ENCODE peak calls at places on chromosomes 12 and 14, in four cellular contexts. One of them, this sample, is unnamed.

GRCh38 chr12:118855858-118856257 is 125.5 kb upstream of the SRRM4 start:
- DNase-seq in HepG2: no peak
- DNase-seq in SK-N-SH: no peak
- DNase-seq in GM12878: no peak
- DNase-seq in this sample: no peak

GRCh38 chr12:24856541-24856940 is 92.4 kb downstream of the BCAT1 start:
- DNase-seq in HepG2: no peak
- DNase-seq in SK-N-SH: no peak
- DNase-seq in GM12878: no peak
- DNase-seq in this sample: no peak

GRCh38 chr12:45122776-45123380 is 72.0 kb upstream of the DBX2 start:
- DNase-seq in HepG2: peak; percentile 17
- DNase-seq in SK-N-SH: peak; percentile 41
- DNase-seq in GM12878: no peak
- DNase-seq in this sample: no peak

GRCh38 chr12:227286-227915 is 13.4 kb upstream of the SLC6A12 start:
- DNase-seq in HepG2: no peak
- DNase-seq in SK-N-SH: no peak
- DNase-seq in GM12878: no peak
- DNase-seq in this sample: peak; percentile 23

GRCh38 chr14:105841022-105842009 is 314.9 kb downstream of the TMEM121 start:
- DNase-seq in HepG2: no peak
- DNase-seq in SK-N-SH: no peak
- DNase-seq in GM12878: no peak
- DNase-seq in this sample: no peak

GRCh38 chr14:79186523-79186922 is 1016.4 kb downstream of the NRXN3 start:
- DNase-seq in HepG2: no peak
- DNase-seq in SK-N-SH: no peak
- DNase-seq in GM12878: no peak
- DNase-seq in this sample: no peak

GRCh38 chr14:55133416-55133815 is 4.4 kb downstream of the LGALS3 start:
- DNase-seq in HepG2: no peak
- DNase-seq in SK-N-SH: peak; percentile 63
- DNase-seq in GM12878: no peak
- DNase-seq in this sample: no peak

GRCh38 chr14:59803052-59803451 is 67.5 kb downstream of the RTN1 start:
- DNase-seq in HepG2: no peak
- DNase-seq in SK-N-SH: no peak
- DNase-seq in GM12878: no peak
- DNase-seq in this sample: no peak

GRCh38 chr14:24430682-24431568 is 1.2 kb downstream of the KHNYN start:
- DNase-seq in HepG2: no peak
- DNase-seq in SK-N-SH: no peak
- DNase-seq in GM12878: no peak
- DNase-seq in this sample: no peak

GRCh38 chr14:53375573-53375972 is 222.4 kb upstream of the DDHD1 start:
- DNase-seq in HepG2: no peak
- DNase-seq in SK-N-SH: no peak
- DNase-seq in GM12878: no peak
- DNase-seq in this sample: no peak

GRCh38 chr12:120944645-120945217 is 33.6 kb upstream of the HNF1A start:
- DNase-seq in HepG2: no peak
- DNase-seq in SK-N-SH: peak; percentile 71
- DNase-seq in GM12878: no peak
- DNase-seq in this sample: peak; percentile 36

GRCh38 chr12:67424784-67425183 is 155.6 kb downstream of the CAND1 start:
- DNase-seq in HepG2: no peak
- DNase-seq in SK-N-SH: peak; percentile 17
- DNase-seq in GM12878: no peak
- DNase-seq in this sample: no peak

GRCh38 chr14:96538097-96538496 is 35.9 kb downstream of the PAPOLA start:
- DNase-seq in HepG2: no peak
- DNase-seq in SK-N-SH: no peak
- DNase-seq in GM12878: no peak
- DNase-seq in this sample: no peak

GRCh38 chr14:23168246-23168645 is 15.2 kb downstream of the SLC7A8 start:
- DNase-seq in HepG2: no peak
- DNase-seq in SK-N-SH: no peak
- DNase-seq in GM12878: no peak
- DNase-seq in this sample: no peak

GRCh38 chr14:96698846-96699543 is 98.2 kb upstream of the VRK1 start:
- DNase-seq in HepG2: no peak
- DNase-seq in SK-N-SH: no peak
- DNase-seq in GM12878: peak; percentile 86
- DNase-seq in this sample: no peak

GRCh38 chr12:92208613-92209121 is 63.0 kb upstream of the BTG1 start:
- DNase-seq in HepG2: no peak
- DNase-seq in SK-N-SH: no peak
- DNase-seq in GM12878: peak; percentile 71
- DNase-seq in this sample: no peak

GRCh38 chr14:61736751-61737150 is 25.5 kb upstream of the SNAPC1 start:
- DNase-seq in HepG2: no peak
- DNase-seq in SK-N-SH: no peak
- DNase-seq in GM12878: no peak
- DNase-seq in this sample: no peak

GRCh38 chr14:36935976-36936678 is 236.3 kb downstream of the SLC25A21 start:
- DNase-seq in HepG2: no peak
- DNase-seq in SK-N-SH: no peak
- DNase-seq in GM12878: no peak
- DNase-seq in this sample: no peak

GRCh38 chr12:131194166-131194565 is 240.5 kb downstream of the ADGRD1 start:
- DNase-seq in HepG2: no peak
- DNase-seq in SK-N-SH: peak; percentile 47
- DNase-seq in GM12878: no peak
- DNase-seq in this sample: no peak

GRCh38 chr12:124548854-124549378 is 18.5 kb downstream of the NCOR2 start:
- DNase-seq in HepG2: no peak
- DNase-seq in SK-N-SH: peak; percentile 72
- DNase-seq in GM12878: no peak
- DNase-seq in this sample: no peak

GRCh38 chr14:41505491-41505890 is 101.2 kb upstream of the LRFN5 start:
- DNase-seq in HepG2: no peak
- DNase-seq in SK-N-SH: no peak
- DNase-seq in GM12878: no peak
- DNase-seq in this sample: peak; percentile 29

GRCh38 chr14:91363776-91364523 is 53.7 kb downstream of the CCDC88C start:
- DNase-seq in HepG2: no peak
- DNase-seq in SK-N-SH: no peak
- DNase-seq in GM12878: peak; percentile 89
- DNase-seq in this sample: no peak

GRCh38 chr12:41008472-41008871 is 179.6 kb upstream of the PDZRN4 start:
- DNase-seq in HepG2: no peak
- DNase-seq in SK-N-SH: no peak
- DNase-seq in GM12878: no peak
- DNase-seq in this sample: no peak
- TF ChIP-seq TCF12 in HepG2: no peak
- TF ChIP-seq TCF12 in SK-N-SH: no peak
- TF ChIP-seq TCF12 in GM12878: no peak
- TF ChIP-seq TCF12 in this sample: no peak

GRCh38 chr12:115763376-115763775 is 514.1 kb downstream of the MED13L start:
- DNase-seq in HepG2: no peak
- DNase-seq in SK-N-SH: no peak
- DNase-seq in GM12878: no peak
- DNase-seq in this sample: no peak
- TF ChIP-seq TCF12 in HepG2: no peak
- TF ChIP-seq TCF12 in SK-N-SH: no peak
- TF ChIP-seq TCF12 in GM12878: no peak
- TF ChIP-seq TCF12 in this sample: no peak

GRCh38 chr14:92900660-92901059 is 22.3 kb upstream of the CHGA start:
- DNase-seq in HepG2: no peak
- DNase-seq in SK-N-SH: no peak
- DNase-seq in GM12878: no peak
- DNase-seq in this sample: no peak

GRCh38 chr14:92898732-92899131 is 24.2 kb upstream of the CHGA start:
- DNase-seq in HepG2: no peak
- DNase-seq in SK-N-SH: no peak
- DNase-seq in GM12878: no peak
- DNase-seq in this sample: no peak

GRCh38 chr14:92902191-92902590 is 20.8 kb upstream of the CHGA start:
- DNase-seq in HepG2: no peak
- DNase-seq in SK-N-SH: no peak
- DNase-seq in GM12878: no peak
- DNase-seq in this sample: no peak

GRCh38 chr14:92895352-92895878 is 27.5 kb upstream of the CHGA start:
- DNase-seq in HepG2: no peak
- DNase-seq in SK-N-SH: no peak
- DNase-seq in GM12878: peak; percentile 41
- DNase-seq in this sample: no peak

GRCh38 chr14:92897922-92898599 is 24.9 kb upstream of the CHGA start:
- DNase-seq in HepG2: no peak
- DNase-seq in SK-N-SH: no peak
- DNase-seq in GM12878: no peak
- DNase-seq in this sample: no peak
- TF ChIP-seq TCF12 in HepG2: no peak
- TF ChIP-seq TCF12 in SK-N-SH: no peak
- TF ChIP-seq TCF12 in GM12878: no peak
- TF ChIP-seq TCF12 in this sample: no peak

GRCh38 chr12:110687770-110688169 is 1.1 kb downstream of the HVCN1 start:
- DNase-seq in HepG2: no peak
- DNase-seq in SK-N-SH: no peak
- DNase-seq in GM12878: no peak
- DNase-seq in this sample: no peak

GRCh38 chr12:110686294-110686903 is 2.5 kb downstream of the HVCN1 start:
- DNase-seq in HepG2: no peak
- DNase-seq in SK-N-SH: no peak
- DNase-seq in GM12878: no peak
- DNase-seq in this sample: no peak

GRCh38 chr12:110689601-110690430 is 901 bp upstream of the HVCN1 start:
- DNase-seq in HepG2: no peak
- DNase-seq in SK-N-SH: no peak
- DNase-seq in GM12878: peak; percentile 57
- DNase-seq in this sample: peak; percentile 78

GRCh38 chr12:110688446-110689001 is 391 bp downstream of the HVCN1 start:
- DNase-seq in HepG2: no peak
- DNase-seq in SK-N-SH: no peak
- DNase-seq in GM12878: no peak
- DNase-seq in this sample: no peak

GRCh38 chr12:110689002-110689600 is at the start of gene HVCN1:
- DNase-seq in HepG2: no peak
- DNase-seq in SK-N-SH: peak; percentile 77
- DNase-seq in GM12878: no peak
- DNase-seq in this sample: no peak
- TF ChIP-seq TCF12 in HepG2: no peak
- TF ChIP-seq TCF12 in SK-N-SH: no peak
- TF ChIP-seq TCF12 in GM12878: no peak
- TF ChIP-seq TCF12 in this sample: no peak

GRCh38 chr12:98397323-98398105 is 117.9 kb upstream of the TMPO start:
- DNase-seq in HepG2: peak; percentile 68
- DNase-seq in SK-N-SH: peak; percentile 73
- DNase-seq in GM12878: peak; percentile 53
- DNase-seq in this sample: peak; percentile 91
- TF ChIP-seq TCF12 in HepG2: no peak
- TF ChIP-seq TCF12 in SK-N-SH: no peak
- TF ChIP-seq TCF12 in GM12878: no peak
- TF ChIP-seq TCF12 in this sample: no peak

GRCh38 chr12:3680919-3681594 is 71.9 kb downstream of the CRACR2A start:
- DNase-seq in HepG2: no peak
- DNase-seq in SK-N-SH: peak; percentile 51
- DNase-seq in GM12878: no peak
- DNase-seq in this sample: peak; percentile 41
- TF ChIP-seq TCF12 in HepG2: no peak
- TF ChIP-seq TCF12 in SK-N-SH: no peak
- TF ChIP-seq TCF12 in GM12878: no peak
- TF ChIP-seq TCF12 in this sample: no peak

DNA sequence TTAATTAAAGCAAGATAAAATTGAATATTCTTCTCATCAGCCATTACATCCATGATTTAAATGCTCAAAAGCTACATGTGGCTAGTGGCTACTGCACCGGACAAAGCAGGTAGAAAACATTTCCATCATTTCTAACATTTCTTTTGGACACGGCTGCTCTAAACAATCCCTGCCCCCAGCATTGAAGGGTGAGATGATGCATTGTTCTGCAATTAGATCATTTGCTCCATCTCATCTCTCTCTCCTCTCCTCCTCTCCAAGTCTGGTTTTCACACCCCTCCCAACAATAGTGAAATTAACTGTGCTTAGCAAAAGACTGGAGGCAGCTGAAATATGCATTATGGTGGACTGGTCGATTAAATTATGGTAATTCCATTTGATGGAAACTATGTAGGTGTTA is 288.5 kb downstream of the KSR2 start:
- DNase-seq in HepG2: no peak
- DNase-seq in SK-N-SH: no peak
- DNase-seq in GM12878: no peak
- DNase-seq in this sample: no peak
- TF ChIP-seq TCF12 in HepG2: no peak
- TF ChIP-seq TCF12 in SK-N-SH: no peak
- TF ChIP-seq TCF12 in GM12878: no peak
- TF ChIP-seq TCF12 in this sample: no peak

GRCh38 chr14:72434856-72435255 is 459.0 kb downstream of the DPF3 start:
- DNase-seq in HepG2: no peak
- DNase-seq in SK-N-SH: no peak
- DNase-seq in GM12878: no peak
- DNase-seq in this sample: no peak

GRCh38 chr14:72443256-72443655 is 450.6 kb downstream of the DPF3 start:
- DNase-seq in HepG2: no peak
- DNase-seq in SK-N-SH: no peak
- DNase-seq in GM12878: no peak
- DNase-seq in this sample: no peak

GRCh38 chr14:72443991-72444431 is 449.9 kb downstream of the DPF3 start:
- DNase-seq in HepG2: no peak
- DNase-seq in SK-N-SH: no peak
- DNase-seq in GM12878: peak; percentile 28
- DNase-seq in this sample: no peak

GRCh38 chr14:72444701-72445100 is 449.2 kb downstream of the DPF3 start:
- DNase-seq in HepG2: no peak
- DNase-seq in SK-N-SH: no peak
- DNase-seq in GM12878: no peak
- DNase-seq in this sample: no peak

DNA sequence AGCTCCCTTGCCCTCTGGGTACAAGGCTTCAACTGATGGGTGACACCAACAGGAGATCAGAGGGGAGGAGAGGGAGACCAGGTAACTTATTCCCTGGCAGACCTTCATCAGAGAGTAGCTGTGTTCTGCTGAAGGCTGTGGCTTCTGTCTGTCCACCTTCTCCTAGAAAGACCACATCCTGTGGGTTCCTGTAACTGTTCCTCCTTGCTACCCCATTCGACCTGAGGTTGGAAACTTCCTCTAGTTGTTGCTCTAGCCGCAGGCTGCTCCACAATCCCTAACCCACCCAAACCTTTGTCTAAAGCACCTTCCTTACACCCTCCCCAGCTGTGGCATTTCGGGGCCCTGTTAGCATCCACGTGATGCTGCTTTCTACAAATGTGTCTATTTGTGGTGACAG is 454.2 kb downstream of the DPF3 start:
- DNase-seq in HepG2: no peak
- DNase-seq in SK-N-SH: no peak
- DNase-seq in GM12878: peak; percentile 28
- DNase-seq in this sample: no peak
- TF ChIP-seq TCF12 in HepG2: no peak
- TF ChIP-seq TCF12 in SK-N-SH: no peak
- TF ChIP-seq TCF12 in GM12878: no peak
- TF ChIP-seq TCF12 in this sample: no peak

GRCh38 chr14:102215522-102216250 is 76.0 kb downstream of the WDR20 start:
- DNase-seq in HepG2: no peak
- DNase-seq in SK-N-SH: no peak
- DNase-seq in GM12878: no peak
- DNase-seq in this sample: no peak
- TF ChIP-seq TCF12 in HepG2: no peak
- TF ChIP-seq TCF12 in SK-N-SH: no peak
- TF ChIP-seq TCF12 in GM12878: no peak
- TF ChIP-seq TCF12 in this sample: no peak

This sample was measured in H1.